ENCODE peak calls at places on chromosomes 6 and 20, in ten cellular contexts. One of them, this sample, is unnamed.

GRCh38 chr6:100461273-100461919 is 3.3 kb downstream of the SIM1 start:
- DNase-seq in mesenteric fat pad: no peak
- DNase-seq in HuH-7.5: peak
- DNase-seq in HS-27A: no peak
- DNase-seq in right cardiac atrium: no peak
- DNase-seq in ecto neural progenitor cell: peak
- DNase-seq in NCI-H774: no peak
- DNase-seq in epithelial cell of esophagus: no peak
- DNase-seq in naive thymus-derived CD4-positive, alpha-beta T cell: no peak
- DNase-seq in psoas muscle: no peak
- DNase-seq in this sample: no peak

GRCh38 chr6:169131356-169131755 is 122.3 kb downstream of the THBS2 start:
- DNase-seq in right cardiac atrium: no peak
- DNase-seq in ecto neural progenitor cell: no peak
- DNase-seq in mesenteric fat pad: no peak
- DNase-seq in NCI-H774: no peak
- DNase-seq in HuH-7.5: no peak
- DNase-seq in HS-27A: no peak
- DNase-seq in epithelial cell of esophagus: no peak
- DNase-seq in psoas muscle: no peak
- DNase-seq in naive thymus-derived CD4-positive, alpha-beta T cell: no peak
- DNase-seq in this sample: no peak

GRCh38 chr20:35954907-35955251 is 577 bp upstream of the SCAND1 start:
- DNase-seq in naive thymus-derived CD4-positive, alpha-beta T cell: peak
- DNase-seq in right cardiac atrium: no peak
- DNase-seq in mesenteric fat pad: no peak
- DNase-seq in HS-27A: peak
- DNase-seq in psoas muscle: no peak
- DNase-seq in ecto neural progenitor cell: no peak
- DNase-seq in HuH-7.5: no peak
- DNase-seq in NCI-H774: no peak
- DNase-seq in epithelial cell of esophagus: peak
- DNase-seq in this sample: no peak

GRCh38 chr6:3162565-3163247 is 5.4 kb upstream of the TUBB2A start:
- DNase-seq in epithelial cell of esophagus: peak
- DNase-seq in mesenteric fat pad: peak
- DNase-seq in ecto neural progenitor cell: peak
- DNase-seq in right cardiac atrium: peak
- DNase-seq in psoas muscle: peak
- DNase-seq in NCI-H774: peak
- DNase-seq in naive thymus-derived CD4-positive, alpha-beta T cell: peak
- DNase-seq in HuH-7.5: peak
- DNase-seq in HS-27A: no peak
- DNase-seq in this sample: peak

GRCh38 chr6:151240861-151241642 is 1.3 kb downstream of the AKAP12 start:
- DNase-seq in right cardiac atrium: peak
- DNase-seq in NCI-H774: peak
- DNase-seq in naive thymus-derived CD4-positive, alpha-beta T cell: no peak
- DNase-seq in epithelial cell of esophagus: peak
- DNase-seq in HuH-7.5: peak
- DNase-seq in ecto neural progenitor cell: peak
- DNase-seq in mesenteric fat pad: no peak
- DNase-seq in HS-27A: no peak
- DNase-seq in psoas muscle: peak
- DNase-seq in this sample: peak

GRCh38 chr6:151847064-151847463 is 39.6 kb downstream of the ESR1 start:
- DNase-seq in NCI-H774: no peak
- DNase-seq in HS-27A: peak
- DNase-seq in ecto neural progenitor cell: peak
- DNase-seq in epithelial cell of esophagus: peak
- DNase-seq in psoas muscle: no peak
- DNase-seq in mesenteric fat pad: no peak
- DNase-seq in right cardiac atrium: peak
- DNase-seq in HuH-7.5: peak
- DNase-seq in naive thymus-derived CD4-positive, alpha-beta T cell: no peak
- DNase-seq in this sample: no peak

GRCh38 chr20:17641993-17642392 is 40.0 kb downstream of the RRBP1 start:
- DNase-seq in ecto neural progenitor cell: no peak
- DNase-seq in HS-27A: no peak
- DNase-seq in right cardiac atrium: peak
- DNase-seq in HuH-7.5: no peak
- DNase-seq in epithelial cell of esophagus: no peak
- DNase-seq in NCI-H774: no peak
- DNase-seq in psoas muscle: peak
- DNase-seq in mesenteric fat pad: no peak
- DNase-seq in naive thymus-derived CD4-positive, alpha-beta T cell: no peak
- DNase-seq in this sample: no peak

GRCh38 chr20:62642666-62643520 is 590 bp downstream of the SLCO4A1 start:
- DNase-seq in ecto neural progenitor cell: peak
- DNase-seq in naive thymus-derived CD4-positive, alpha-beta T cell: peak
- DNase-seq in right cardiac atrium: peak
- DNase-seq in mesenteric fat pad: no peak
- DNase-seq in epithelial cell of esophagus: peak
- DNase-seq in HS-27A: no peak
- DNase-seq in psoas muscle: no peak
- DNase-seq in NCI-H774: no peak
- DNase-seq in HuH-7.5: no peak
- DNase-seq in this sample: peak

GRCh38 chr6:11653028-11653583 is 115.6 kb downstream of the TMEM170B start:
- DNase-seq in right cardiac atrium: no peak
- DNase-seq in epithelial cell of esophagus: peak
- DNase-seq in ecto neural progenitor cell: no peak
- DNase-seq in HuH-7.5: no peak
- DNase-seq in psoas muscle: no peak
- DNase-seq in NCI-H774: no peak
- DNase-seq in mesenteric fat pad: no peak
- DNase-seq in HS-27A: peak
- DNase-seq in naive thymus-derived CD4-positive, alpha-beta T cell: peak
- DNase-seq in this sample: no peak

GRCh38 chr6:143241110-143241509 is 180.4 kb downstream of the AIG1 start:
- DNase-seq in NCI-H774: no peak
- DNase-seq in HS-27A: no peak
- DNase-seq in psoas muscle: no peak
- DNase-seq in HuH-7.5: no peak
- DNase-seq in naive thymus-derived CD4-positive, alpha-beta T cell: no peak
- DNase-seq in mesenteric fat pad: no peak
- DNase-seq in right cardiac atrium: no peak
- DNase-seq in ecto neural progenitor cell: no peak
- DNase-seq in epithelial cell of esophagus: peak
- DNase-seq in this sample: no peak

GRCh38 chr6:148138478-148138877 is 204.2 kb upstream of the SASH1 start:
- DNase-seq in ecto neural progenitor cell: no peak
- DNase-seq in naive thymus-derived CD4-positive, alpha-beta T cell: no peak
- DNase-seq in psoas muscle: no peak
- DNase-seq in epithelial cell of esophagus: no peak
- DNase-seq in HS-27A: no peak
- DNase-seq in right cardiac atrium: no peak
- DNase-seq in NCI-H774: no peak
- DNase-seq in mesenteric fat pad: no peak
- DNase-seq in HuH-7.5: no peak
- DNase-seq in this sample: no peak

This sample was measured in naive B cell.